ENCODE peak calls at places on chromosomes 1 and 21, in five cellular contexts. One of them, this sample, is unnamed.

GRCh38 chr1:181413836-181414235 is 69.5 kb upstream of the CACNA1E start:
- DNase-seq in M059J: no peak
- DNase-seq in activated naive CD4-positive, alpha-beta T cell: no peak
- DNase-seq in DMS53: no peak
- DNase-seq in tibial artery: no peak
- DNase-seq in this sample: no peak

GRCh38 chr21:28375708-28376385 is 616.8 kb downstream of the LTN1 start:
- DNase-seq in M059J: no peak
- DNase-seq in activated naive CD4-positive, alpha-beta T cell: no peak
- DNase-seq in DMS53: no peak
- DNase-seq in tibial artery: no peak
- DNase-seq in this sample: no peak

GRCh38 chr1:168488153-168488552 is 55.6 kb downstream of the XCL2 start:
- DNase-seq in M059J: peak; percentile 82
- DNase-seq in activated naive CD4-positive, alpha-beta T cell: no peak
- DNase-seq in DMS53: peak; percentile 37
- DNase-seq in tibial artery: peak; percentile 78
- DNase-seq in this sample: peak; percentile 40

GRCh38 chr1:101002551-101002950 is 23.0 kb downstream of the DPH5 start:
- DNase-seq in M059J: peak; percentile 88
- DNase-seq in activated naive CD4-positive, alpha-beta T cell: no peak
- DNase-seq in DMS53: peak; percentile 21
- DNase-seq in tibial artery: no peak
- DNase-seq in this sample: no peak

GRCh38 chr1:235867903-235868469 is 1.3 kb upstream of the LYST start:
- DNase-seq in M059J: no peak
- DNase-seq in activated naive CD4-positive, alpha-beta T cell: no peak
- DNase-seq in DMS53: no peak
- DNase-seq in tibial artery: no peak
- DNase-seq in this sample: no peak

GRCh38 chr1:180530501-180530900 is 28.1 kb upstream of the ACBD6 start:
- DNase-seq in M059J: peak; percentile 89
- DNase-seq in activated naive CD4-positive, alpha-beta T cell: no peak
- DNase-seq in DMS53: peak; percentile 58
- DNase-seq in tibial artery: no peak
- DNase-seq in this sample: peak; percentile 39

GRCh38 chr1:109894823-109895719 is 15.6 kb upstream of the CSF1 start:
- DNase-seq in M059J: no peak
- DNase-seq in activated naive CD4-positive, alpha-beta T cell: no peak
- DNase-seq in DMS53: no peak
- DNase-seq in tibial artery: no peak
- DNase-seq in this sample: no peak

GRCh38 chr1:200415693-200416593 is 6.1 kb upstream of the ZNF281 start:
- DNase-seq in M059J: peak; percentile 96
- DNase-seq in activated naive CD4-positive, alpha-beta T cell: no peak
- DNase-seq in DMS53: peak; percentile 76
- DNase-seq in tibial artery: peak; percentile 90
- DNase-seq in this sample: peak; percentile 36

GRCh38 chr1:234842726-234843641 is 233.0 kb upstream of the IRF2BP2 start:
- DNase-seq in M059J: no peak
- DNase-seq in activated naive CD4-positive, alpha-beta T cell: peak; percentile 28
- DNase-seq in DMS53: no peak
- DNase-seq in tibial artery: no peak
- DNase-seq in this sample: peak; percentile 34

GRCh38 chr1:103111926-103112325 is 3.6 kb upstream of the COL11A1 start:
- DNase-seq in M059J: no peak
- DNase-seq in activated naive CD4-positive, alpha-beta T cell: no peak
- DNase-seq in DMS53: no peak
- DNase-seq in tibial artery: no peak
- DNase-seq in this sample: no peak

GRCh38 chr1:22709891-22710687 is 550 bp upstream of the EPHB2 start:
- DNase-seq in M059J: peak; percentile 57
- DNase-seq in activated naive CD4-positive, alpha-beta T cell: no peak
- DNase-seq in DMS53: peak; percentile 82
- DNase-seq in tibial artery: peak; percentile 60
- DNase-seq in this sample: peak; percentile 41

GRCh38 chr1:33443067-33443704 is 12.3 kb upstream of the PHC2 start:
- DNase-seq in M059J: peak; percentile 91
- DNase-seq in activated naive CD4-positive, alpha-beta T cell: no peak
- DNase-seq in DMS53: no peak
- DNase-seq in tibial artery: no peak
- DNase-seq in this sample: no peak

GRCh38 chr1:51048670-51049069 is 53.4 kb upstream of the C1orf185 start:
- DNase-seq in M059J: peak; percentile 46
- DNase-seq in activated naive CD4-positive, alpha-beta T cell: no peak
- DNase-seq in DMS53: no peak
- DNase-seq in tibial artery: no peak
- DNase-seq in this sample: no peak

GRCh38 chr1:58809327-58810040 is 25.6 kb upstream of the JUN start:
- DNase-seq in M059J: no peak
- DNase-seq in activated naive CD4-positive, alpha-beta T cell: no peak
- DNase-seq in DMS53: no peak
- DNase-seq in tibial artery: no peak
- DNase-seq in this sample: no peak

GRCh38 chr1:157984469-157984868 is 9.0 kb upstream of the KIRREL1 start:
- DNase-seq in M059J: no peak
- DNase-seq in activated naive CD4-positive, alpha-beta T cell: no peak
- DNase-seq in DMS53: no peak
- DNase-seq in tibial artery: no peak
- DNase-seq in this sample: no peak

GRCh38 chr1:172398193-172398592 is 22.3 kb upstream of the C1orf105 start:
- DNase-seq in M059J: no peak
- DNase-seq in activated naive CD4-positive, alpha-beta T cell: no peak
- DNase-seq in DMS53: no peak
- DNase-seq in tibial artery: peak; percentile 42
- DNase-seq in this sample: no peak

GRCh38 chr1:44237721-44238457 is 24.6 kb downstream of the DMAP1 start:
- DNase-seq in M059J: no peak
- DNase-seq in activated naive CD4-positive, alpha-beta T cell: no peak
- DNase-seq in DMS53: no peak
- DNase-seq in tibial artery: peak; percentile 31
- DNase-seq in this sample: no peak

GRCh38 chr21:34065015-34065414 is 8.4 kb upstream of the MRPS6 start:
- DNase-seq in M059J: no peak
- DNase-seq in activated naive CD4-positive, alpha-beta T cell: no peak
- DNase-seq in DMS53: no peak
- DNase-seq in tibial artery: no peak
- DNase-seq in this sample: no peak

GRCh38 chr21:26652891-26653290 is 79.8 kb upstream of the CYYR1 start:
- DNase-seq in M059J: no peak
- DNase-seq in activated naive CD4-positive, alpha-beta T cell: no peak
- DNase-seq in DMS53: no peak
- DNase-seq in tibial artery: no peak
- DNase-seq in this sample: no peak

GRCh38 chr1:235902638-235903542 is 36.2 kb upstream of the LYST start:
- DNase-seq in M059J: peak; percentile 99
- DNase-seq in activated naive CD4-positive, alpha-beta T cell: no peak
- DNase-seq in DMS53: peak; percentile 58
- DNase-seq in tibial artery: no peak
- DNase-seq in this sample: no peak

GRCh38 chr1:84698718-84699117 is 8.5 kb upstream of the SSX2IP start:
- DNase-seq in M059J: peak; percentile 93
- DNase-seq in activated naive CD4-positive, alpha-beta T cell: no peak
- DNase-seq in DMS53: peak; percentile 71
- DNase-seq in tibial artery: no peak
- DNase-seq in this sample: no peak

GRCh38 chr21:38443110-38443509 is 55.2 kb downstream of the ERG start:
- DNase-seq in M059J: no peak
- DNase-seq in activated naive CD4-positive, alpha-beta T cell: no peak
- DNase-seq in DMS53: no peak
- DNase-seq in tibial artery: no peak
- DNase-seq in this sample: no peak

GRCh38 chr1:51313268-51313852 is 17.0 kb downstream of the TTC39A start:
- DNase-seq in M059J: peak; percentile 60
- DNase-seq in activated naive CD4-positive, alpha-beta T cell: no peak
- DNase-seq in DMS53: peak; percentile 66
- DNase-seq in tibial artery: no peak
- DNase-seq in this sample: no peak

GRCh38 chr1:232029297-232029696 is 402.7 kb downstream of the DISC1 start:
- DNase-seq in M059J: no peak
- DNase-seq in activated naive CD4-positive, alpha-beta T cell: no peak
- DNase-seq in DMS53: no peak
- DNase-seq in tibial artery: no peak
- DNase-seq in this sample: no peak

GRCh38 chr1:98315309-98315708 is 346.2 kb upstream of the SNX7 start:
- DNase-seq in M059J: peak; percentile 76
- DNase-seq in activated naive CD4-positive, alpha-beta T cell: no peak
- DNase-seq in DMS53: no peak
- DNase-seq in tibial artery: no peak
- DNase-seq in this sample: no peak